ENCODE peak calls at places on chromosomes 3 and 15, in four cellular contexts. E is NCI-H774, F is NCI-H2029 treated with DMSO at 0.1 percent for 48 hours, A is GDM1. B is an unnamed sample.

GRCh38 chr15:68310811-68311463 is 33.4 kb downstream of the FEM1B start:
- DNase-seq in F (no peak), E (no peak), A (no peak), B (no peak)

GRCh38 chr15:70035051-70035718 is 62.5 kb downstream of the TLE3 start:
- DNase-seq in F (no peak), E (no peak), A (no peak), B (no peak)

GRCh38 chr3:123535580-123535979 is 49.3 kb downstream of the HACD2 start:
- DNase-seq in E (no peak), A (no peak), F (no peak), B (no peak)

GRCh38 chr3:133077688-133078087 is 39.5 kb downstream of the TMEM108 start:
- DNase-seq in A (no peak), E (no peak), F (no peak), B (no peak)

GRCh38 chr3:165195628-165196576 is at the start of gene SLITRK3:
- DNase-seq in E (peak), F (no peak), A (no peak), B (peak)

GRCh38 chr3:4583441-4583840 is 90.3 kb downstream of the ITPR1 start:
- DNase-seq in F (no peak), A (no peak), E (no peak), B (no peak)

GRCh38 chr3:32969656-32970055 is 18.2 kb downstream of the CCR4 start:
- DNase-seq in F (peak), A (no peak), E (peak), B (no peak)

GRCh38 chr15:39396979-39397615 is 183.8 kb upstream of the THBS1 start:
- DNase-seq in F (no peak), E (no peak), A (peak), B (no peak)

GRCh38 chr15:49045691-49046112 is 544 bp downstream of the SECISBP2L start:
- DNase-seq in A (no peak), E (no peak), F (no peak), B (peak)

GRCh38 chr3:125054436-125055164 is 1.2 kb downstream of the HEG1 start:
- DNase-seq in E (no peak), A (no peak), F (no peak), B (no peak)

GRCh38 chr3:16884084-16884747 is 539 bp upstream of the PLCL2 start:
- DNase-seq in A (peak), E (no peak), F (no peak), B (peak)

GRCh38 chr3:185830018-185830797 is 5.4 kb upstream of the IGF2BP2 start:
- DNase-seq in E (no peak), F (no peak), A (no peak), B (no peak)

GRCh38 chr3:117928836-117929235 is 1105.8 kb downstream of the IGSF11 start:
- DNase-seq in E (no peak), F (no peak), A (no peak), B (no peak)

GRCh38 chr3:172038823-172039222 is 555 bp upstream of the FNDC3B start:
- DNase-seq in E (no peak), F (no peak), A (no peak), B (no peak)

GRCh38 chr3:160003520-160004128 is 15.0 kb downstream of the IL12A start:
- DNase-seq in F (no peak), A (peak), E (peak), B (peak)

GRCh38 chr3:81173514-81173913 is 587.9 kb downstream of the GBE1 start:
- DNase-seq in E (no peak), F (no peak), A (no peak), B (no peak)